ENCODE peak calls at places on chromosomes 3 and 15, in ten cellular contexts. R is fibroblast of the aortic adventitia; V is fibroblast of pulmonary artery; Q is stimulated activated CD4-positive, alpha-beta T cell treated with anti-CD3 and anti-CD28 coated beads, Interleukin-15, amount 100 ng/mL, for 24 hours; G is GM23248; O is activated CD4-positive, CD25-positive, alpha-beta regulatory T cell; B is astrocyte; A is NCI-H1436; L is glutamatergic neuron; Y is AG09309. X is an unnamed sample.

GRCh38 chr3:149638401-149639092 is 19.3 kb downstream of the WWTR1 start:
- DNase-seq in R (peak), V (no peak), Q (no peak), G (peak), O (no peak), B (peak), A (peak), L (no peak), Y (no peak), X (no peak)

GRCh38 chr15:100769975-100770340 is 109.7 kb upstream of the ALDH1A3 start:
- DNase-seq in R (no peak), V (no peak), Q (no peak), G (no peak), O (no peak), B (no peak), A (no peak), L (no peak), Y (no peak), X (no peak)

GRCh38 chr15:78077053-78077859 is at the start of gene TBC1D2B:
- DNase-seq in R (peak), V (peak), Q (peak), G (peak), O (peak), B (no peak), A (peak), L (peak), Y (no peak), X (peak)

GRCh38 chr15:39801641-39802309 is 19.1 kb upstream of the FSIP1 start:
- DNase-seq in R (no peak), V (peak), Q (peak), G (peak), O (no peak), B (no peak), A (peak), L (peak), Y (no peak), X (peak)

GRCh38 chr3:59503441-59503840 is 453.6 kb upstream of the CFAP20DC start:
- DNase-seq in R (no peak), V (no peak), Q (no peak), G (no peak), O (no peak), B (no peak), A (no peak), L (no peak), Y (no peak), X (no peak)

GRCh38 chr15:63186065-63186464 is 3.3 kb upstream of the RAB8B start:
- DNase-seq in R (peak), V (peak), Q (no peak), G (peak), O (no peak), B (peak), A (no peak), L (no peak), Y (no peak), X (no peak)

GRCh38 chr15:71149645-71150557 is 34.6 kb downstream of the THSD4 start:
- DNase-seq in R (peak), V (peak), Q (no peak), G (no peak), O (no peak), B (no peak), A (no peak), L (no peak), Y (no peak), X (no peak)

GRCh38 chr3:43034911-43035310 is 55.8 kb downstream of the GASK1A start:
- DNase-seq in R (no peak), V (no peak), Q (no peak), G (no peak), O (no peak), B (no peak), A (no peak), L (no peak), Y (no peak), X (no peak)

GRCh38 chr3:127013196-127013595 is 30.3 kb downstream of the PLXNA1 start:
- DNase-seq in R (no peak), V (no peak), Q (no peak), G (no peak), O (no peak), B (no peak), A (no peak), L (no peak), Y (no peak), X (no peak)

GRCh38 chr15:64274541-64274940 is 81.4 kb downstream of the CSNK1G1 start:
- DNase-seq in R (no peak), V (no peak), Q (no peak), G (no peak), O (no peak), B (no peak), A (no peak), L (no peak), Y (no peak), X (no peak)

GRCh38 chr3:187852842-187853727 is 107.8 kb upstream of the BCL6 start:
- DNase-seq in R (no peak), V (no peak), Q (no peak), G (peak), O (no peak), B (peak), A (no peak), L (no peak), Y (no peak), X (no peak)

GRCh38 chr3:14803981-14804834 is 14.6 kb upstream of the FGD5 start:
- DNase-seq in R (no peak), V (peak), Q (no peak), G (no peak), O (no peak), B (no peak), A (no peak), L (no peak), Y (no peak), X (no peak)

GRCh38 chr3:56025316-56025715 is 443.0 kb downstream of the ERC2 start:
- DNase-seq in R (no peak), V (no peak), Q (no peak), G (no peak), O (no peak), B (no peak), A (peak), L (no peak), Y (no peak), X (no peak)

GRCh38 chr3:130932979-130933378 is 39.1 kb downstream of the ATP2C1 start:
- DNase-seq in R (no peak), V (no peak), Q (no peak), G (no peak), O (no peak), B (no peak), A (peak), L (no peak), Y (no peak), X (no peak)

GRCh38 chr3:101311676-101312075 is 8.7 kb downstream of the IMPG2 start:
- DNase-seq in R (peak), V (no peak), Q (no peak), G (no peak), O (no peak), B (no peak), A (no peak), L (no peak), Y (no peak), X (no peak)

GRCh38 chr15:41854443-41854842 is 15.8 kb downstream of the PLA2G4B start:
- DNase-seq in R (no peak), V (no peak), Q (no peak), G (no peak), O (no peak), B (no peak), A (no peak), L (no peak), Y (no peak), X (no peak)

GRCh38 chr3:9195390-9195789 is 54.1 kb downstream of the SRGAP3 start:
- DNase-seq in R (no peak), V (no peak), Q (no peak), G (no peak), O (no peak), B (no peak), A (no peak), L (no peak), Y (no peak), X (no peak)

GRCh38 chr3:43727930-43728329 is 37.2 kb downstream of the ABHD5 start:
- DNase-seq in R (peak), V (peak), Q (no peak), G (peak), O (no peak), B (peak), A (no peak), L (no peak), Y (no peak), X (no peak)

GRCh38 chr3:181770296-181770695 is 58.6 kb downstream of the SOX2 start:
- DNase-seq in R (no peak), V (no peak), Q (no peak), G (no peak), O (no peak), B (no peak), A (no peak), L (no peak), Y (no peak), X (no peak)

GRCh38 chr3:27914199-27914598 is 192.1 kb upstream of the EOMES start:
- DNase-seq in R (no peak), V (peak), Q (no peak), G (peak), O (no peak), B (no peak), A (no peak), L (no peak), Y (no peak), X (no peak)